ENCODE peak calls at places on chromosomes 4 and X, in seven cellular contexts. A is fibroblast of lung, H is transverse colon, C is sigmoid colon, I is mucosa of descending colon, U is A549, D is HCT116. J is an unnamed sample. For H3K4me1, the result is how much of the 10 kb centered on the place peaks cover.

GRCh38 chr4:1668488-1668840 is 15.6 kb downstream of the FAM53A start:
- DNase-seq in A (no peak), H (no peak), C (no peak), I (no peak), U (no peak), D (no peak), J (no peak)

GRCh38 chr4:78242071-78242470 is 184.9 kb downstream of the FRAS1 start:
- DNase-seq in A (peak), H (no peak), C (no peak), I (no peak), U (no peak), D (no peak), J (no peak)

GRCh38 chrX:24202465-24203031 is 53.0 kb downstream of the ZFX start:
- DNase-seq in A (no peak), H (no peak), C (no peak), I (no peak), U (no peak), D (no peak), J (no peak)

GRCh38 chrX:54067741-54068140 is 23.5 kb upstream of the PHF8 start:
- DNase-seq in A (no peak), H (no peak), C (no peak), I (no peak), U (no peak), D (no peak), J (no peak)

GRCh38 chr4:93834371-93835066 is 6.0 kb downstream of the ATOH1 start:
- DNase-seq in A (no peak), H (no peak), C (no peak), I (no peak), U (no peak), D (no peak), J (no peak)

GRCh38 chrX:23662853-23663252 is 4.4 kb upstream of the PRDX4 start:
- DNase-seq in A (peak), H (no peak), C (no peak), I (no peak), U (no peak), D (no peak), J (peak)

GRCh38 chr4:2617955-2618354 is 81.5 kb downstream of the FAM193A start:
- DNase-seq in A (no peak), H (no peak), C (no peak), I (no peak), U (no peak), D (no peak), J (peak)

GRCh38 chr4:101307901-101308300 is 39.4 kb downstream of the PPP3CA start:
- DNase-seq in A (peak), H (no peak), C (no peak), I (no peak), U (no peak), D (no peak), J (no peak)

GRCh38 chr4:84631573-84631972 is 48.6 kb downstream of the CDS1 start:
- DNase-seq in A (peak), H (no peak), C (no peak), I (no peak), U (no peak), D (no peak), J (no peak)

GRCh38 chr4:88059781-88060180 is 52.3 kb downstream of the PKD2 start:
- DNase-seq in A (no peak), H (no peak), C (no peak), I (no peak), U (no peak), D (no peak), J (no peak)

GRCh38 chr4:70734971-70735370 is 13.2 kb downstream of the RUFY3 start:
- DNase-seq in A (no peak), H (no peak), C (no peak), I (no peak), U (no peak), D (no peak), J (no peak)

GRCh38 chr4:107616838-107617389 is 103.1 kb downstream of the PAPSS1 start:
- DNase-seq in A (no peak), H (no peak), C (no peak), I (no peak), U (no peak), D (no peak), J (peak)

GRCh38 chrX:22987452-22987851 is 12.3 kb upstream of the DDX53 start:
- DNase-seq in A (no peak), H (no peak), C (no peak), I (no peak), U (no peak), D (no peak), J (peak)

GRCh38 chr4:8200302-8200975 is 1.3 kb downstream of the SH3TC1 start:
- DNase-seq in A (peak), H (peak), C (peak), I (peak), U (no peak), D (no peak), J (peak)

GRCh38 chr4:36394352-36394903 is 113.0 kb downstream of the DTHD1 start:
- DNase-seq in A (no peak), H (no peak), C (no peak), I (no peak), U (peak), D (peak), J (no peak)

GRCh38 chrX:69163936-69164741 is 1.1 kb downstream of the PJA1 start:
- DNase-seq in A (no peak), H (peak), C (no peak), I (peak), U (no peak), D (no peak), J (no peak)

GRCh38 chr4:88928852-88929251 is 128.1 kb downstream of the FAM13A start:
- DNase-seq in A (no peak), H (no peak), C (no peak), I (no peak), U (no peak), D (no peak), J (no peak)

GRCh38 chr4:2729533-2729875 is 26.6 kb downstream of the TNIP2 start:
- DNase-seq in A (no peak), H (no peak), C (peak), I (no peak), U (no peak), D (no peak), J (no peak)

GRCh38 chr4:140126261-140126660 is 27.7 kb downstream of the MAML3 start:
- DNase-seq in A (no peak), H (no peak), C (no peak), I (no peak), U (no peak), D (no peak), J (no peak)

GRCh38 chrX:39907964-39908616 is 189.7 kb downstream of the BCOR start:
- DNase-seq in A (peak), H (peak), C (peak), I (peak), U (peak), D (peak), J (peak)

GRCh38 chr4:89486042-89486441 is 178.4 kb upstream of the GPRIN3 start:
- DNase-seq in A (peak), H (no peak), C (no peak), I (no peak), U (peak), D (no peak), J (peak)

GRCh38 chr4:55018521-55018920 is 106.9 kb downstream of the KDR start:
- DNase-seq in A (peak), H (no peak), C (no peak), I (no peak), U (no peak), D (no peak), J (peak)

GRCh38 chr4:166324321-166324720 is 451.3 kb downstream of the TLL1 start:
- DNase-seq in A (peak), H (peak), C (no peak), I (peak), U (peak), D (peak), J (no peak)

GRCh38 chrX:35166023-35166422 is 223.4 kb downstream of the FAM47B start:
- DNase-seq in A (peak), H (no peak), C (no peak), I (no peak), U (no peak), D (no peak), J (no peak)

GRCh38 chr4:15771419-15772058 is 6.6 kb upstream of the CD38 start:
- DNase-seq in A (no peak), H (no peak), C (no peak), I (no peak), U (no peak), D (no peak), J (no peak)

GRCh38 chr4:15769202-15769601 is 8.9 kb upstream of the CD38 start:
- DNase-seq in A (no peak), H (no peak), C (no peak), I (no peak), U (no peak), D (no peak), J (no peak)

GRCh38 chr4:15766821-15767220 is 11.3 kb upstream of the CD38 start:
- DNase-seq in A (no peak), H (no peak), C (no peak), I (no peak), U (no peak), D (no peak), J (no peak)

GRCh38 chr4:15765306-15765705 is 12.8 kb upstream of the CD38 start:
- DNase-seq in A (no peak), H (no peak), C (no peak), I (no peak), U (no peak), D (no peak), J (no peak)

GRCh38 chr4:15765910-15766703 is 12.0 kb upstream of the CD38 start:
- DNase-seq in A (no peak), H (peak), C (no peak), I (no peak), U (no peak), D (no peak), J (no peak)
- H3K4me1 ChIP-seq in A (under half), H (under half), C (under half), I (under half), U (under half), D (under half), J (under half)

GRCh38 chr4:74292111-74292870 is 16.0 kb upstream of the EPGN start:
- DNase-seq in A (no peak), H (no peak), C (no peak), I (no peak), U (no peak), D (no peak), J (peak)
- H3K4me1 ChIP-seq in A (under half), H (under half), C (under half), I (under half), U (under half), D (under half), J (under half)

GRCh38 chr4:10093273-10093621 is 23.4 kb downstream of the WDR1 start:
- DNase-seq in A (no peak), H (no peak), C (no peak), I (peak), U (no peak), D (no peak), J (no peak)

GRCh38 chr4:10094841-10095240 is 21.8 kb downstream of the WDR1 start:
- DNase-seq in A (no peak), H (no peak), C (no peak), I (peak), U (no peak), D (no peak), J (no peak)

GRCh38 chr4:10095296-10095991 is 21.2 kb downstream of the WDR1 start:
- DNase-seq in A (no peak), H (no peak), C (no peak), I (peak), U (no peak), D (no peak), J (no peak)

GRCh38 chr4:10092481-10093272 is 23.9 kb downstream of the WDR1 start:
- DNase-seq in A (no peak), H (no peak), C (no peak), I (peak), U (no peak), D (no peak), J (no peak)

GRCh38 chr4:10093801-10094552 is 22.6 kb downstream of the WDR1 start:
- DNase-seq in A (peak), H (no peak), C (no peak), I (peak), U (no peak), D (no peak), J (peak)
- H3K4me1 ChIP-seq in A (under half), H (half or more), C (half or more), I (half or more), U (under half), D (under half), J (half or more)

DNA sequence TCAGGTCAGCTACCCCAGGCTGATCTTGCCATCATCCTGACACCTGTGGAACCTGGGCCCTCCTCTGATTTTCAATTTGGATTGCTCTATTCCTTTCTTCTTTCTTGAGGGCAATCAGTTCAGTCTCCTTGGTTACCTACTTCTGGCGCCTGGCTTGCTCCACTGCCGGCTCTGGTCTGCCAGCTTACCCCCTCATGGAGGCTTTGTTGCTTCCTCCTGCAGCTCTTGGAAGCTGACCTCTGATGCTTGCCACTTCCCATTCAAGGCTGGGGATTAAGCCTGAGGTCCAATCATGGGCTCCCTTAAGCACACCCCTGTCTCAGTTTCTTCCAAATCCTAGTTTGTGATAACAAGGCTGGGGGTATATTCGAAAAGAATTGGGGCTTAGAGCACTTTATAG is 5.4 kb downstream of the TMEM154 start:
- DNase-seq in A (no peak), H (no peak), C (no peak), I (no peak), U (no peak), D (no peak), J (no peak)
- H3K4me1 ChIP-seq in A (under half), H (under half), C (under half), I (under half), U (under half), D (under half), J (under half)

GRCh38 chr4:113846433-113846832 is 84.9 kb upstream of the CAMK2D start:
- DNase-seq in A (no peak), H (no peak), C (no peak), I (no peak), U (no peak), D (no peak), J (no peak)
- H3K4me1 ChIP-seq in A (under half), H (under half), C (under half), I (under half), U (under half), D (under half), J (under half)

DNA sequence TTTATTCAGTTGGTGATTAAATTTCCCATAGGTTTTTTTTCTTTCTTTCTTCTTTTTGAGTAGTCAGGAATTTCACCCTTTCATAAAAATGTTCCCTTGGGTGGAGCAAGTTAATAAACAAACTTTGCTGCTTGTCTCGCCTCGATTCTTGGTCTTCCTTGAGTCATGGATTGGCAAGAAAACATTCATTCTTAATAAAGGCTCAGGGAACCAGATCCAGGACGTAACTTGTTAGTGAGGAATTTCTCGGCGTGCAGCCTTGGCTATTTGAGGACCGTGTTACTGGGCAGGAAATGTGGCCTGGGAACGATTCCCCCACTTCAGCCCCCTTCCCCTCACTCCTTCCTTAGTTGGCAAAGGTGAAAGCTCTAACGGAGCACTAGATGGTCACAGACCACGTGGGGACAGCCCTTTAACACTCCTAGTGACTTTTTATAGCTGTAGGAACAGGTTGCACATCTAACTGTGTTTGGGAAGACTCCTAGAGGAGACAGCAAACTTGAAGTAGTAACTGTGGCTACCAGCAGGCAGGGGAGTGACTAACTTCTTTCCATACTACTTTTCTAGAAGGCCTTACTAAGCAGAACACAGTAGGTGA is 106.8 kb downstream of the UCHL1 start:
- DNase-seq in A (peak), H (no peak), C (no peak), I (no peak), U (peak), D (no peak), J (no peak)
- H3K4me1 ChIP-seq in A (under half), H (under half), C (under half), I (under half), U (half or more), D (under half), J (under half)